ENCODE peak calls at places on chromosomes 2 and 18, in six cellular contexts. R is heart right ventricle, Y is endodermal cell, B is HepG2, I is astrocyte of the cerebellum, V is lung. J is an unnamed sample.

GRCh38 chr18:27017901-27018500 is 152.5 kb upstream of the AQP4 start:
- DNase-seq in R (no peak), Y (no peak), B (peak), I (no peak), V (no peak), J (peak)

GRCh38 chr2:21519821-21520220 is 396.1 kb downstream of the TDRD15 start:
- DNase-seq in R (no peak), Y (no peak), B (no peak), I (no peak), V (peak), J (no peak)

GRCh38 chr2:184683923-184684322 is 85.6 kb downstream of the ZNF804A start:
- DNase-seq in R (no peak), Y (no peak), B (no peak), I (no peak), V (no peak), J (no peak)

GRCh38 chr2:230226090-230226551 is 585 bp downstream of the SP140 start:
- DNase-seq in R (no peak), Y (no peak), B (no peak), I (no peak), V (no peak), J (no peak)

GRCh38 chr2:238567996-238568395 is 141.3 kb downstream of the ASB1 start:
- DNase-seq in R (no peak), Y (no peak), B (no peak), I (no peak), V (no peak), J (no peak)

GRCh38 chr2:12931211-12931844 is 214.6 kb downstream of the TRIB2 start:
- DNase-seq in R (peak), Y (no peak), B (peak), I (peak), V (no peak), J (peak)

GRCh38 chr2:178025551-178026185 is 46.9 kb downstream of the PDE11A start:
- DNase-seq in R (no peak), Y (no peak), B (no peak), I (no peak), V (no peak), J (no peak)

GRCh38 chr2:39123436-39123999 is 2.7 kb upstream of the SOS1 start:
- DNase-seq in R (no peak), Y (no peak), B (no peak), I (no peak), V (no peak), J (no peak)

GRCh38 chr2:144460981-144461766 is 58.7 kb downstream of the ZEB2 start:
- DNase-seq in R (peak), Y (no peak), B (no peak), I (peak), V (peak), J (peak)

GRCh38 chr2:145108385-145108784 is 588.5 kb upstream of the ZEB2 start:
- DNase-seq in R (no peak), Y (no peak), B (peak), I (peak), V (no peak), J (no peak)

GRCh38 chr2:158337018-158337417 is 119.5 kb downstream of the CCDC148 start:
- DNase-seq in R (no peak), Y (no peak), B (no peak), I (no peak), V (no peak), J (no peak)

GRCh38 chr2:121220995-121221394 is 64.0 kb downstream of the TFCP2L1 start:
- DNase-seq in R (no peak), Y (no peak), B (no peak), I (no peak), V (no peak), J (peak)

GRCh38 chr18:48529796-48530195 is 9.0 kb upstream of the CTIF start:
- DNase-seq in R (peak), Y (peak), B (no peak), I (no peak), V (no peak), J (peak)

GRCh38 chr18:74116628-74117554 is 30.7 kb downstream of the FBXO15 start:
- DNase-seq in R (no peak), Y (peak), B (peak), I (peak), V (no peak), J (peak)

GRCh38 chr2:145141981-145142380 is 622.1 kb upstream of the ZEB2 start:
- DNase-seq in R (no peak), Y (no peak), B (no peak), I (no peak), V (no peak), J (no peak)

GRCh38 chr2:21643180-21643579 is 519.4 kb downstream of the TDRD15 start:
- DNase-seq in R (no peak), Y (no peak), B (no peak), I (peak), V (no peak), J (peak)

GRCh38 chr2:162013514-162014205 is 60.4 kb downstream of the DPP4 start:
- DNase-seq in R (no peak), Y (no peak), B (no peak), I (no peak), V (no peak), J (no peak)

GRCh38 chr18:5452943-5453342 is 90.9 kb downstream of the EPB41L3 start:
- DNase-seq in R (no peak), Y (no peak), B (no peak), I (no peak), V (no peak), J (no peak)

GRCh38 chr2:118980022-118980421 is 38.0 kb downstream of the MARCO start:
- DNase-seq in R (no peak), Y (no peak), B (no peak), I (no peak), V (no peak), J (no peak)
- TF ChIP-seq CTCF in R (no peak), Y (no peak), B (no peak), I (no peak), V (no peak), J (no peak)

GRCh38 chr2:176178271-176178806 is 10.1 kb upstream of the HOXD1 start:
- DNase-seq in R (no peak), Y (peak), B (no peak), I (no peak), V (no peak), J (no peak)
- H3K4me3 ChIP-seq in R (peak), Y (peak), B (no peak), I (peak), V (no peak), J (no peak)

GRCh38 chr2:64558682-64559081 is 34.6 kb downstream of the AFTPH start:
- DNase-seq in R (no peak), Y (no peak), B (no peak), I (no peak), V (no peak), J (no peak)

GRCh38 chr2:64565949-64566705 is 42.0 kb downstream of the AFTPH start:
- DNase-seq in R (no peak), Y (no peak), B (no peak), I (no peak), V (no peak), J (no peak)

GRCh38 chr2:64565358-64565757 is 41.2 kb downstream of the AFTPH start:
- DNase-seq in R (no peak), Y (no peak), B (no peak), I (no peak), V (no peak), J (no peak)

GRCh38 chr2:64563436-64563938 is 39.4 kb downstream of the AFTPH start:
- DNase-seq in R (no peak), Y (no peak), B (no peak), I (no peak), V (no peak), J (peak)

DNA sequence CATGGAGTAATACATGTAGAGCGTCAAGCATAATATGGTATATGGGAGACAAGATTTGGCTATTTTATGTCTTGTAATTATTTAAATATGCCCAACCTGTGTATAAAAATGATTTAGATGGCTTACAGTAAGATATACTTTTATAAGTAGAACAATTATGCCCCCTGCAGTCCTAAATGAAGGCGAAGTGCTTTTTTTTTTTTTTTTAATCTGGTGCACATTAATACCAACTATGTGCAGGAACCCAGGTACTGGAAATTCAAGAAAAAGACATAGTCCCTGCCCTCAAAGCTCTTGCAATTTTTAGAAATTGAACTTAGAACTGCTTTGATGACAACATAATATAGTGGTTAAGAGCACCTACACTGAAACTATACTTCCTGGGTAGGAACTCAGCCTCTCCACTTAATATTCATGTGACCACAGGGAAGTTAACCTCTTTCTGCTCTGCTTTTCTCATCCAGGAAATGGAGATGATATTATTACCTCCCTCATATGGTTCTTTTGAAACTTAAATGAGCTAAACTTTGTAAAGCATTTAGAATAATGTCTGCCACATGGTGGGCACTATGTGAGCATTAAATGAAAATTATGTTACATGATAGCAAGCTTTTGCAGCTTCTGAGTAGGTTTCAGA is 38.1 kb downstream of the AFTPH start:
- DNase-seq in R (no peak), Y (no peak), B (peak), I (peak), V (no peak), J (peak)
- TF ChIP-seq CTCF in R (peak), Y (peak), B (peak), I (peak), V (peak), J (peak)

GRCh38 chr2:207768168-207768890 is 1.4 kb downstream of the FZD5 start:
- DNase-seq in R (peak), Y (peak), B (peak), I (no peak), V (peak), J (peak)

GRCh38 chr2:207765541-207765940 is 4.2 kb downstream of the FZD5 start:
- DNase-seq in R (no peak), Y (peak), B (peak), I (no peak), V (peak), J (no peak)

GRCh38 chr2:207765960-207766582 is 3.6 kb downstream of the FZD5 start:
- DNase-seq in R (no peak), Y (peak), B (no peak), I (no peak), V (no peak), J (no peak)

GRCh38 chr2:207767461-207768167 is 2.1 kb downstream of the FZD5 start:
- DNase-seq in R (no peak), Y (peak), B (peak), I (no peak), V (peak), J (peak)

DNA sequence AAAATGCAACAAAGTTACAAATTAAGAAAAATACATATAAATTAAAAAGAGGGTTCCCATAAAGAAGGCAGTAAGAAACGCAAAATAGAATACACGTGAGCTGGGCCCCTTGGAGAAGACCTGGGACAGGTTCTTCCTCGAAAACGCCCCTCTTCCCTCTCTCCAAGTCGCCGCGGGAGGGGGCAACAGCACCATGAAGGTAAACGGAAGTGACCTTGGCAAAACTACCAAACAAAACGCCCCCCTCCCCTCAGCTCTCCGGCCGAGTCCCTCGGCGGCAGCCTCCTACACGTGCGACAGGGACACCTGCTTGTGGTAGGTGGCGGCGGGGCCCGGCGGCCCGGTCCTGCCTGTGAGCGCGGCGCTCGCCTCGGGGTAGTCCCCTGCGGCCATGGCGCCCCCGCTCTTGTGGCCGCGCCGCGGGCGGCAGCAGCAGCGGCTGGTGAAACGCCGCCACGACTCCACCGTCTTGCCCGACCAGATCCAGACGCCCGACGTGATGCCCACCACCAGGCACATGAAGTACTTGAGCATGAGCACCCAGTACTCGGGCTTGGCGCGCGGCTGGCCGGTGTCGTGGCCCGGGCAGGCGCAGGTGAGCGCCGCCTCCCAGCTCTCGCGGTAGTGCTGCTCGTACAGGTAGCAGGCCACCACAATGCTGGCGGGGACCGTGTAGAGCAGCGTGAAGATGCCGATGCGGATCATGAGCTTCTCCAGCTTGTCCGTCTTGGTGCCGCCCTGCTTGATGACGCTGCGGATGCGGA is 2.8 kb downstream of the FZD5 start:
- DNase-seq in R (no peak), Y (peak), B (peak), I (no peak), V (no peak), J (no peak)
- H3K4me3 ChIP-seq in R (peak), Y (peak), B (peak), I (peak), V (peak), J (peak)

GRCh38 chr2:113407446-113408099 is 29.9 kb upstream of the ZNG1B start:
- DNase-seq in R (no peak), Y (no peak), B (peak), I (peak), V (no peak), J (peak)
- TF ChIP-seq CTCF in R (no peak), Y (peak), B (peak), I (peak), V (no peak), J (peak)

GRCh38 chr18:55777666-55778304 is 189.8 kb upstream of the TCF4 start:
- DNase-seq in R (peak), Y (no peak), B (no peak), I (no peak), V (no peak), J (no peak)

GRCh38 chr18:55779461-55779710 is 191.4 kb upstream of the TCF4 start:
- DNase-seq in R (peak), Y (no peak), B (no peak), I (no peak), V (no peak), J (no peak)

GRCh38 chr18:55779711-55780590 is 192.0 kb upstream of the TCF4 start:
- DNase-seq in R (peak), Y (peak), B (no peak), I (no peak), V (no peak), J (peak)

GRCh38 chr18:55780591-55781071 is 192.6 kb upstream of the TCF4 start:
- DNase-seq in R (no peak), Y (no peak), B (no peak), I (peak), V (no peak), J (peak)

DNA sequence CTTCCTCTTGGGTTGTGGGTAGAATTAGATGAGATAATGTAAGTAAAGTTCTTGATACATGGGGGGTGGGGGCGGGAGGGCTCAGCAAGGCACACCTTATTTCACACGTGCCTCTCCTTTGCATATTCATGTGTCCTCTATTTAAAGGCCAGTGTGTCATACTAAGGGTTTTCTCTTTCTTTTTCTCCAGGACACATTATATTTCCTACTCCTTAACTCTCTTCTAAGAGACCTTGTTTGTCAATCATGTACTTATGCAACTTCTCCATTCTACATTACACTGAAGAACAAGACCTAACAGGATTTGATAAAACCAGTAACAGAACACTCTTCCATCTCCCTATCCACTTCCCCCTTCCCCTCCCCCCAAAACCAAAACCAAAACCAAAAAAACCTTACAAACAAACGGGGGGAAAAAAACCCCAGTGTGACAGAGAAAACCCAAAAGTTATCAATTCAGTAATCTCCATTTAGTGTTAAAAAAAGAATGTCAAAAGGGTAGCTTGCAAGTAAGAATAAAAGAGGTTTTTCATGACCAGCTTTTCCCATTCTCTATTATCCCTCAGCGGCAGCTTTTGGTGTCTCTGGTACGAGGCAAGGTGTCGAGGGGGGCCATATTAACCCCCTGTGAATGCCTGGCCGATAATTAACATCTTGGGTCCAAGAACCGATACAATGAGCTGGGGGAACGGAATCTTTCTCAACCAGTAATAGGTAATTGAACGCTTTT is 190.9 kb upstream of the TCF4 start:
- DNase-seq in R (peak), Y (no peak), B (no peak), I (no peak), V (no peak), J (no peak)
- H3K4me3 ChIP-seq in R (peak), Y (peak), B (no peak), I (peak), V (no peak), J (peak)

DNA sequence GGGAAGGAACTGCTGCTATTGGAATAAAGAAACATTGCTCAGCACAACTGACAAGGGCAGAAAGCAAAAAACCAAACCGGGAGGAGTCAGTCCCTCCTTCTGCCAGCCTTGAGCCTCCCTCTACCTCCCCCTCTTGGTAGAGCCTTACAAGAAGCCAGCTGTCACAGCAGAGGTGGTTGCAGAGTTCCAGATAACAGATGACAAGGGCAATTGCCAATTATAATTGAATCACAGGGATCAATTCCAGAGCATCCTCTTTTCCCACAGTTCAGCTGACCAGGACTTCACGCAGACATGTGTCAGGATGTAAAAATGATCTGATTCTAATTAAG is 548.2 kb upstream of the LRRTM1 start:
- DNase-seq in R (no peak), Y (peak), B (no peak), I (no peak), V (no peak), J (no peak)
- TF ChIP-seq CTCF in R (no peak), Y (peak), B (no peak), I (no peak), V (no peak), J (no peak)

DNA sequence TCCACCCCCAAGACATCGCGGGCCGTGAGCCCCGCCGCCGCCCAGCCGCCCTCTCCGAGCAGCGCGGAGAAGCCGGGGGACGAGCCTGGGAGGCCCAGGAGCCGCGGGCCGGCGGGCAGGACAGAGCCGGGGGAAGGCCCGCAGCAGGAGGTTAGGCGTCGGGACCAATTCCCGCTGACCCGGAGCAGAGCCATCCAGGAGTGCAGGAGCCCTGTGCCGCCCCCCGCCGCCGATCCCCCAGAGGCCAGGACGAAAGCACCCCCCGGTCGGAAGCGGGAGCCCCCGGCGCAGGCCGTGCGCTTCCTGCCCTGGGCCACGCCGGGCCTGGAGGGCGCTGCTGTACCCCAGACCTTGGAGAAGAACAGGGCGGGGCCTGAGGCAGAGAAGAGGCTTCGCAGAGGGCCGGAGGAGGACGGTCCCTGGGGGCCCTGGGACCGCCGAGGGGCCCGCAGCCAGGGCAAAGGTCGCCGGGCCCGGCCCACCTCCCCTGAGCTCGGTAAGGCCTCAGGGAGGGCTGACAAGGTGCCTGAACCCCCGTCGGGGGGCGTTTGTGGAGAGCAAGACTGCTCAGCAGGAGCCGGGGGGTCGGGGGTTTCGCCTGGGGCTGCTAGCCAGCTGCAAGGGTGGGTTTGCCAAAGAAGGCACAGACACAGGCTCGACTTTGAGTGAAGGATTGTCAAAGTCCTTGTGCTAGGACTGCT is 14.3 kb downstream of the SPEG start:
- DNase-seq in R (no peak), Y (peak), B (no peak), I (no peak), V (no peak), J (no peak)
- H3K4me3 ChIP-seq in R (no peak), Y (no peak), B (no peak), I (no peak), V (no peak), J (no peak)

DNA sequence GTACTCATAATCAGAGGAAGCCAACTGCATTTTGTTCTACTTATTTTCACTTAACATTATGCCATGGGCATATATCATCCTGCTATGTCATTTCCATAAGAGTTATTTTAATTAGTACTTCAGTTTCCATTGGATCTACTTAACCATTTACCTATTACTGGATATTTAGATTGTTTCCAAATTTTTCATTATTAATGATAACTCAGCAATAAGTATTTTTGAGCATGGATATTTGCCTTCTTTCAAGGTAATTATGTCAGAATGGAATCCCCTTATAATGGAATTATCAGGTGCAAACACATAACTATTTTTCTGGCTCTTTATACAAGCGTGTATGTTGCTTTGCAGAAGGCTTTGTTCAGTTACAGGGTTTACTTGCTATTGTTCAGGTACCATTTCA is 126.6 kb downstream of the RDH14 start:
- DNase-seq in R (no peak), Y (no peak), B (no peak), I (no peak), V (no peak), J (no peak)
- TF ChIP-seq CTCF in R (no peak), Y (no peak), B (no peak), I (no peak), V (no peak), J (no peak)